ENCODE peak calls at places on chromosomes 5 and 9, in six cellular contexts. F, N, I, V, L and J are unnamed samples.

GRCh38 chr5:95216136-95216955 is 68.5 kb downstream of the MCTP1 start:
- DNase-seq in N (no peak), F (no peak), L (peak), V (no peak), I (peak), J (no peak)

GRCh38 chr5:132180134-132180745 is 47.4 kb downstream of the P4HA2 start:
- DNase-seq in V (peak), F (peak), L (peak), I (peak), N (no peak), J (peak)

GRCh38 chr9:114007991-114008666 is 70.0 kb downstream of the AMBP start:
- DNase-seq in N (no peak), I (no peak), V (no peak), L (no peak), F (no peak), J (no peak)

GRCh38 chr5:174320051-174320450 is 274.5 kb downstream of the NSG2 start:
- DNase-seq in L (no peak), F (no peak), V (no peak), N (no peak), I (no peak), J (no peak)

GRCh38 chr9:38160613-38161215 is 91.7 kb upstream of the SHB start:
- DNase-seq in I (peak), N (peak), L (peak), V (peak), F (peak), J (peak)

GRCh38 chr5:80935811-80936385 is 24.3 kb upstream of the RASGRF2 start:
- DNase-seq in L (no peak), N (no peak), F (no peak), I (no peak), V (no peak), J (peak)

GRCh38 chr9:75001719-75002421 is 26.2 kb downstream of the CARNMT1 start:
- DNase-seq in I (peak), V (peak), N (no peak), F (peak), L (peak), J (peak)

GRCh38 chr9:133545494-133546286 is 11.2 kb downstream of the ADAMTSL2 start:
- DNase-seq in V (no peak), N (no peak), I (no peak), F (no peak), L (peak), J (no peak)

GRCh38 chr9:122126340-122127333 is 32.9 kb downstream of the NDUFA8 start:
- DNase-seq in N (no peak), L (peak), I (peak), F (no peak), V (peak), J (peak)

GRCh38 chr9:113548221-113549041 is 84.9 kb downstream of the RGS3 start:
- DNase-seq in N (peak), L (peak), V (peak), I (no peak), F (no peak), J (peak)

GRCh38 chr9:6428940-6429889 is 16.2 kb downstream of the UHRF2 start:
- DNase-seq in I (peak), F (no peak), N (no peak), L (no peak), V (no peak), J (no peak)

GRCh38 chr9:86713456-86713855 is 233.8 kb downstream of the GAS1 start:
- DNase-seq in I (peak), L (peak), V (peak), F (no peak), N (no peak), J (no peak)

GRCh38 chr5:149215478-149216042 is 56.1 kb upstream of the AFAP1L1 start:
- DNase-seq in N (no peak), L (peak), I (peak), V (peak), F (no peak), J (no peak)

GRCh38 chr5:169080352-169080938 is 220.5 kb downstream of the SLIT3 start:
- DNase-seq in F (no peak), I (no peak), V (no peak), N (no peak), L (no peak), J (no peak)